ENCODE peak calls at places on chromosomes 16 and 17, in six cellular contexts. T, C, S, A, G and I are unnamed samples.
A peak's percentile ranks its signal among the peaks of the same experiment; 100 is the strongest.

GRCh38 chr17:40598928-40599627 is 33.8 kb upstream of the CCR7 start:
- DNase-seq in S (no peak), A (peak; percentile 97), C (no peak), T (no peak), G (no peak), I (no peak)

GRCh38 chr16:66382966-66383299 is 16.4 kb downstream of the CDH5 start:
- DNase-seq in S (no peak), T (peak; percentile 41), C (no peak), A (no peak), G (no peak), I (no peak)

GRCh38 chr17:75691371-75692290 is 24.5 kb downstream of the SAP30BP start:
- DNase-seq in A (no peak), T (no peak), C (no peak), S (no peak), G (no peak), I (no peak)

GRCh38 chr16:6602401-6602800 is 730.2 kb upstream of the RBFOX1 start:
- DNase-seq in C (no peak), T (no peak), S (no peak), A (no peak), G (no peak), I (no peak)

GRCh38 chr16:53787423-53787822 is 83.5 kb downstream of the FTO start:
- DNase-seq in T (no peak), C (no peak), S (no peak), A (no peak), G (no peak), I (no peak)

GRCh38 chr17:41687828-41688640 is 651 bp upstream of the EIF1 start:
- DNase-seq in A (no peak), T (peak; percentile 74), C (no peak), S (peak; percentile 48), G (peak; percentile 44), I (no peak)

GRCh38 chr17:61436995-61437704 is 15.1 kb upstream of the TBX4 start:
- DNase-seq in G (no peak), T (no peak), A (no peak), C (no peak), S (no peak), I (no peak)

GRCh38 chr17:28942925-28943324 is 8.4 kb downstream of the PHF12 start:
- DNase-seq in A (no peak), T (no peak), G (no peak), S (no peak), C (no peak), I (no peak)

GRCh38 chr17:12866244-12866643 is 76.9 kb downstream of the ARHGAP44 start:
- DNase-seq in C (no peak), S (no peak), T (no peak), G (no peak), A (no peak), I (no peak)

GRCh38 chr16:48608871-48609452 is 1.0 kb downstream of the N4BP1 start:
- DNase-seq in A (no peak), C (no peak), T (no peak), S (no peak), G (peak; percentile 66), I (no peak)

GRCh38 chr16:84999857-85000480 is 11.4 kb downstream of the ZDHHC7 start:
- DNase-seq in S (no peak), G (no peak), C (no peak), T (no peak), A (no peak), I (no peak)

GRCh38 chr16:88610080-88610479 is 28.3 kb upstream of the IL17C start:
- DNase-seq in T (no peak), G (no peak), S (no peak), A (no peak), C (no peak), I (no peak)

GRCh38 chr17:80105762-80106161 is 4.4 kb downstream of the GAA start:
- DNase-seq in C (peak; percentile 61), T (no peak), S (no peak), A (no peak), G (peak; percentile 56), I (no peak)

GRCh38 chr17:59056857-59057256 is 49.8 kb downstream of the TRIM37 start:
- DNase-seq in G (no peak), C (no peak), T (no peak), A (no peak), S (no peak), I (no peak)

GRCh38 chr16:56190903-56191806 is at the start of gene GNAO1:
- DNase-seq in T (no peak), C (peak; percentile 92), G (peak; percentile 94), S (peak; percentile 84), A (no peak), I (no peak)

GRCh38 chr17:74608511-74608910 is 15.0 kb downstream of the CD300E start:
- DNase-seq in S (no peak), A (no peak), G (no peak), T (no peak), C (no peak), I (no peak)

GRCh38 chr17:36593651-36594316 is 2.1 kb downstream of the DHRS11 start:
- DNase-seq in C (no peak), S (no peak), A (no peak), T (no peak), G (no peak), I (no peak)

GRCh38 chr16:30715777-30716445 is 16.9 kb downstream of the SRCAP start:
- DNase-seq in A (no peak), T (no peak), G (no peak), C (no peak), S (no peak), I (no peak)

GRCh38 chr16:24748242-24748641 is 18.8 kb downstream of the TNRC6A start:
- DNase-seq in T (no peak), G (no peak), C (no peak), A (no peak), S (no peak), I (no peak)

GRCh38 chr17:58303981-58304734 is 23.4 kb upstream of the MPO start:
- DNase-seq in A (no peak), S (peak; percentile 84), G (peak; percentile 93), T (peak; percentile 52), C (peak; percentile 90), I (peak; percentile 62)

GRCh38 chr17:27259356-27259755 is 34.6 kb upstream of the WSB1 start:
- DNase-seq in C (no peak), T (no peak), S (no peak), G (no peak), A (no peak), I (no peak)

GRCh38 chr17:47948706-47949196 is 7.4 kb downstream of the PNPO start:
- DNase-seq in A (no peak), S (no peak), T (peak; percentile 91), G (no peak), C (no peak), I (no peak)

GRCh38 chr17:6279659-6280058 is 155.3 kb downstream of the AIPL1 start:
- DNase-seq in T (peak; percentile 38), A (no peak), G (no peak), C (no peak), S (peak; percentile 74), I (peak; percentile 56)

DNA sequence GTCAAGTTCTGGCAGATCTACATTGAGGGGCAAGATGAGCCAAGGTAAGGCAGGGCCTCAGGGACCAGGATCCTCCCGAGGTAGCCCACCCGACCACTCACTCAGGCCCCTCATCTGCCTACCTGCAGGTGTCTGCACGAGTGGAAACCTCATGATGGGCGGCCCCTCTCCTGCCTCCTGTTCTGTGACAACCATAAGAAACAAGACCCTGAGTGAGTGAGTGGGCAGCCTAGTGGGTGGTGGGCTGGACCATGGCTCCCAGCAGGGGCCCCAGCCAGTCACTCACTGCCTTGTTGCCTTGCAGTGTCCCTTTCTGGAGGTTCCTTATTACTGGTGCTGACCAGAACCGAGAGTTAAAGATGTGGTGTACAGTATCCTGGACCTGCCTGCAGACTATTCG is 5.4 kb downstream of the EDC4 start:
- DNase-seq in G (no peak), T (no peak), A (no peak), S (no peak), C (no peak), I (no peak)
- TF ChIP-seq RAD21 in G (no peak), T (no peak), A (no peak), S (no peak), C (no peak), I (no peak)

GRCh38 chr16:4309102-4309832 is 6.6 kb upstream of the GLIS2 start:
- DNase-seq in S (no peak), C (no peak), G (no peak), A (no peak), T (no peak), I (no peak)

GRCh38 chr16:4306439-4307214 is 9.2 kb upstream of the GLIS2 start:
- DNase-seq in T (no peak), C (no peak), A (no peak), S (no peak), G (peak; percentile 70), I (no peak)

GRCh38 chr16:4309833-4310266 is 6.0 kb upstream of the GLIS2 start:
- DNase-seq in S (peak; percentile 94), T (peak; percentile 67), A (no peak), C (no peak), G (no peak), I (peak; percentile 61)

GRCh38 chr16:4303973-4304372 is 11.9 kb upstream of the GLIS2 start:
- DNase-seq in C (no peak), A (no peak), T (no peak), G (peak; percentile 47), S (no peak), I (no peak)

GRCh38 chr16:4307215-4308037 is 8.4 kb upstream of the GLIS2 start:
- DNase-seq in T (peak; percentile 80), G (peak; percentile 99), S (peak; percentile 94), A (peak; percentile 72), C (peak; percentile 97), I (peak; percentile 92)
- TF ChIP-seq POLR2AphosphoS5 in T (peak; percentile 40), G (peak; percentile 53), S (no peak), A (peak; percentile 79), C (peak; percentile 85), I (peak; percentile 81)

GRCh38 chr16:1771864-1772361 is 570 bp upstream of the NME3 start:
- DNase-seq in T (no peak), C (no peak), A (no peak), S (no peak), G (no peak), I (no peak)

GRCh38 chr16:1773703-1774455 is 945 bp upstream of the MRPS34 start:
- DNase-seq in S (no peak), T (no peak), C (no peak), A (no peak), G (no peak), I (no peak)

GRCh38 chr16:1774456-1774795 is 1.5 kb upstream of the MRPS34 start:
- DNase-seq in G (no peak), C (no peak), S (no peak), A (no peak), T (no peak), I (no peak)

GRCh38 chr16:1772362-1772907 is at the start of gene EME2:
- DNase-seq in S (no peak), T (peak; percentile 16), C (peak; percentile 72), A (no peak), G (peak; percentile 52), I (no peak)

GRCh38 chr16:1772908-1773702 is at the start of gene MRPS34:
- DNase-seq in S (peak; percentile 95), G (peak; percentile 93), A (peak; percentile 17), C (peak; percentile 79), T (peak; percentile 78), I (peak; percentile 80)
- TF ChIP-seq CTCF in S (no peak), G (peak; percentile 74), A (peak; percentile 73), C (peak; percentile 77), T (peak; percentile 91), I (no peak)

DNA sequence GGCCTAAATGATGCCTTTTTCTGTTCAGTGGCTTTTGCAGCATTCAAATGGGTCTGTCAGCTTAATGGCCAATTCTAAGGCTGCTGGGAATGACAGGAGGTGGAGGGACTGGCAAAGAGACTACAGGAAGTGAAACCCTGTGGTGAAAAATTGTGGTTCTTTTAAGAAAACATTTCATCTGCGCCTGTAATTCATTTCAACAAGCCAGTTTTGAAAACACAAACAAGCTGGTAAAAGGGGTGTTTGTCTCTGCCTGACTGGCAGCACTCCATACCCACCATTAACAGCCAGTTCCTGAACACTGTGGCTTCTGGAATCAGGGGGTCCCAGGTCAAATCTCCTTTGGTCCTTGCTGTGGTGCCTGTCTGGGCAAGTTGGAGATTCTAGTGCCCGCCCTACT is 3.6 kb upstream of the KDM8 start:
- DNase-seq in T (no peak), A (peak; percentile 73), S (no peak), G (no peak), C (no peak), I (no peak)
- TF ChIP-seq RAD21 in T (no peak), A (no peak), S (no peak), G (no peak), C (no peak), I (no peak)